ENCODE peak calls at places on chromosomes 4 and X, in four cellular contexts. A is H54, M is T-helper 9 cell, G is ovary. K is an unnamed sample.

GRCh38 chr4:90515191-90515590 is 388.0 kb downstream of the CCSER1 start:
- DNase-seq in A (no peak), M (no peak), G (no peak), K (no peak)

GRCh38 chr4:183398298-183399129 is 45.9 kb upstream of the CDKN2AIP start:
- DNase-seq in A (no peak), M (peak), G (peak), K (peak)

GRCh38 chr4:138553001-138553845 is 311.1 kb upstream of the SLC7A11 start:
- DNase-seq in A (no peak), M (no peak), G (no peak), K (no peak)

GRCh38 chr4:26065833-26066232 is 151.8 kb downstream of the SMIM20 start:
- DNase-seq in A (no peak), M (no peak), G (no peak), K (no peak)

GRCh38 chr4:9764155-9764696 is 17.2 kb upstream of the DRD5 start:
- DNase-seq in A (no peak), M (no peak), G (no peak), K (no peak)

GRCh38 chrX:129347291-129347690 is 176.0 kb downstream of the SMARCA1 start:
- DNase-seq in A (no peak), M (no peak), G (no peak), K (no peak)

GRCh38 chrX:119062750-119063374 is 9.9 kb upstream of the CT47C1 start:
- DNase-seq in A (no peak), M (no peak), G (no peak), K (no peak)

GRCh38 chr4:1466034-1466960 is 60.1 kb upstream of the NKX1-1 start:
- DNase-seq in A (no peak), M (no peak), G (no peak), K (no peak)

GRCh38 chr4:118774989-118775388 is 60.9 kb downstream of the SEC24D start:
- DNase-seq in A (no peak), M (no peak), G (no peak), K (no peak)

GRCh38 chr4:181541396-181541795 is 701.8 kb upstream of the TENM3 start:
- DNase-seq in A (no peak), M (no peak), G (no peak), K (no peak)

GRCh38 chrX:42680651-42681050 is 97.3 kb downstream of the PPP1R2C start:
- DNase-seq in A (no peak), M (no peak), G (no peak), K (no peak)

GRCh38 chrX:152904151-152905080 is 6.5 kb downstream of the ZNF185 start:
- DNase-seq in A (peak), M (peak), G (peak), K (no peak)

GRCh38 chr4:75881476-75881875 is 20.8 kb downstream of the PPEF2 start:
- DNase-seq in A (no peak), M (no peak), G (no peak), K (no peak)

GRCh38 chr4:138953962-138954371 is 61.6 kb upstream of the NOCT start:
- DNase-seq in A (peak), M (no peak), G (no peak), K (no peak)

GRCh38 chrX:1074172-1074571 is 138.3 kb downstream of the CRLF2 start:
- DNase-seq in A (no peak), M (no peak), G (no peak), K (no peak)

GRCh38 chrX:17441965-17442364 is 67.0 kb downstream of the NHS start:
- DNase-seq in A (no peak), M (no peak), G (no peak), K (no peak)

GRCh38 chr4:159051245-159052071 is 51.4 kb upstream of the RAPGEF2 start:
- DNase-seq in A (no peak), M (no peak), G (no peak), K (no peak)

GRCh38 chr4:183936574-183937335 is 31.6 kb downstream of the STOX2 start:
- DNase-seq in A (no peak), M (no peak), G (no peak), K (no peak)

GRCh38 chrX:154334496-154334895 is 38.9 kb downstream of the TKTL1 start:
- DNase-seq in A (no peak), M (no peak), G (no peak), K (no peak)

GRCh38 chr4:82833696-82834313 is 35.2 kb upstream of the SCD5 start:
- DNase-seq in A (peak), M (no peak), G (no peak), K (no peak)

GRCh38 chrX:46209768-46210167 is 335.5 kb downstream of the ZNF674 start:
- DNase-seq in A (no peak), M (no peak), G (no peak), K (no peak)

GRCh38 chr4:80036949-80037348 is 36.1 kb downstream of the ANTXR2 start:
- DNase-seq in A (no peak), M (no peak), G (no peak), K (no peak)